ENCODE peak calls at places on chromosomes 1 and 21, in four cellular contexts. One of them, this sample, is unnamed.

GRCh38 chr1:234778215-234779159 is 168.5 kb upstream of the IRF2BP2 start:
- DNase-seq in AG08395: peak; percentile 9
- DNase-seq in MCF 10A: no peak
- DNase-seq in NCI-H1105: no peak
- DNase-seq in this sample: no peak

GRCh38 chr1:110737206-110737605 is 62.5 kb upstream of the KCNA3 start:
- DNase-seq in MCF 10A: no peak
- DNase-seq in AG08395: no peak
- DNase-seq in NCI-H1105: no peak
- DNase-seq in this sample: no peak

GRCh38 chr1:2236695-2237677 is 8.9 kb downstream of the SKI start:
- DNase-seq in NCI-H1105: no peak
- DNase-seq in MCF 10A: no peak
- DNase-seq in AG08395: no peak
- DNase-seq in this sample: peak; percentile 63

GRCh38 chr1:58789322-58789856 is 5.5 kb upstream of the JUN start:
- DNase-seq in AG08395: no peak
- DNase-seq in NCI-H1105: no peak
- DNase-seq in MCF 10A: no peak
- DNase-seq in this sample: no peak

GRCh38 chr1:103945774-103946173 is 196.1 kb downstream of the AMY1C start:
- DNase-seq in MCF 10A: no peak
- DNase-seq in NCI-H1105: no peak
- DNase-seq in AG08395: no peak
- DNase-seq in this sample: no peak

GRCh38 chr1:77313491-77313890 is 31.7 kb downstream of the AK5 start:
- DNase-seq in AG08395: no peak
- DNase-seq in NCI-H1105: no peak
- DNase-seq in MCF 10A: peak; percentile 38
- DNase-seq in this sample: no peak

GRCh38 chr21:34027727-34028461 is 45.5 kb upstream of the MRPS6 start:
- DNase-seq in AG08395: no peak
- DNase-seq in MCF 10A: no peak
- DNase-seq in NCI-H1105: no peak
- DNase-seq in this sample: no peak

GRCh38 chr21:45405819-45406762 is 1.1 kb downstream of the COL18A1 start:
- DNase-seq in MCF 10A: no peak
- DNase-seq in NCI-H1105: peak; percentile 15
- DNase-seq in AG08395: no peak
- DNase-seq in this sample: no peak

GRCh38 chr1:42736152-42736551 is 3.9 kb downstream of the CLDN19 start:
- DNase-seq in NCI-H1105: no peak
- DNase-seq in MCF 10A: peak; percentile 49
- DNase-seq in AG08395: peak; percentile 45
- DNase-seq in this sample: no peak

GRCh38 chr21:32403201-32403701 is 9.3 kb upstream of the EVA1C start:
- DNase-seq in MCF 10A: peak; percentile 81
- DNase-seq in AG08395: peak; percentile 79
- DNase-seq in NCI-H1105: peak; percentile 56
- DNase-seq in this sample: no peak

GRCh38 chr21:42614811-42615342 is 38.5 kb upstream of the PDE9A start:
- DNase-seq in MCF 10A: peak; percentile 85
- DNase-seq in NCI-H1105: no peak
- DNase-seq in AG08395: no peak
- DNase-seq in this sample: peak; percentile 50

GRCh38 chr1:11537854-11538591 is 59.1 kb downstream of the DISP3 start:
- DNase-seq in NCI-H1105: no peak
- DNase-seq in AG08395: no peak
- DNase-seq in MCF 10A: no peak
- DNase-seq in this sample: no peak

GRCh38 chr1:6266641-6267040 is 5.7 kb upstream of the GPR153 start:
- DNase-seq in MCF 10A: no peak
- DNase-seq in AG08395: no peak
- DNase-seq in NCI-H1105: no peak
- DNase-seq in this sample: no peak

GRCh38 chr1:201495447-201496295 is 11.3 kb downstream of the CSRP1 start:
- DNase-seq in AG08395: peak; percentile 35
- DNase-seq in NCI-H1105: peak; percentile 80
- DNase-seq in MCF 10A: no peak
- DNase-seq in this sample: no peak

GRCh38 chr1:33267468-33268205 is 11.3 kb downstream of the ZNF362 start:
- DNase-seq in NCI-H1105: no peak
- DNase-seq in MCF 10A: no peak
- DNase-seq in AG08395: no peak
- DNase-seq in this sample: no peak

GRCh38 chr1:3029481-3029961 is 8.3 kb downstream of the ACTRT2 start:
- DNase-seq in MCF 10A: no peak
- DNase-seq in NCI-H1105: no peak
- DNase-seq in AG08395: no peak
- DNase-seq in this sample: no peak

GRCh38 chr1:33005117-33005811 is 31.4 kb downstream of the AK2 start:
- DNase-seq in MCF 10A: no peak
- DNase-seq in NCI-H1105: no peak
- DNase-seq in AG08395: no peak
- DNase-seq in this sample: no peak

GRCh38 chr1:52323731-52324130 is 42.3 kb downstream of the CC2D1B start:
- DNase-seq in MCF 10A: peak; percentile 35
- DNase-seq in NCI-H1105: no peak
- DNase-seq in AG08395: no peak
- DNase-seq in this sample: no peak

GRCh38 chr1:27349784-27350672 is 8.2 kb downstream of the SYTL1 start:
- DNase-seq in MCF 10A: no peak
- DNase-seq in NCI-H1105: peak; percentile 78
- DNase-seq in AG08395: peak; percentile 74
- DNase-seq in this sample: no peak

GRCh38 chr1:17251699-17252376 is 2.9 kb downstream of the PADI3 start:
- DNase-seq in MCF 10A: peak; percentile 74
- DNase-seq in AG08395: peak; percentile 44
- DNase-seq in NCI-H1105: no peak
- DNase-seq in this sample: no peak

GRCh38 chr1:1337793-1338147 is 6.7 kb downstream of the TAS1R3 start:
- DNase-seq in MCF 10A: no peak
- DNase-seq in AG08395: no peak
- DNase-seq in NCI-H1105: no peak
- DNase-seq in this sample: no peak

GRCh38 chr1:27341525-27342252 is at the start of gene SYTL1:
- DNase-seq in AG08395: peak; percentile 76
- DNase-seq in MCF 10A: peak; percentile 89
- DNase-seq in NCI-H1105: peak; percentile 71
- DNase-seq in this sample: no peak

GRCh38 chr1:87449348-87449963 is 120.8 kb downstream of the LMO4 start:
- DNase-seq in AG08395: no peak
- DNase-seq in NCI-H1105: peak; percentile 29
- DNase-seq in MCF 10A: no peak
- DNase-seq in this sample: no peak